ENCODE peak calls at places on chromosomes 1 and 21, in four cellular contexts. I, H, Y and V are unnamed samples.

GRCh38 chr1:161962094-161962887 is 61.4 kb downstream of the OLFML2B start:
- DNase-seq in I (no peak), H (peak), Y (peak), V (peak)

GRCh38 chr21:39381009-39381408 is 32.1 kb upstream of the HMGN1 start:
- DNase-seq in I (peak), H (no peak), Y (no peak), V (no peak)

GRCh38 chr1:98792123-98792522 is 130.6 kb downstream of the SNX7 start:
- DNase-seq in I (no peak), H (no peak), Y (peak), V (peak)

GRCh38 chr1:248863011-248863881 is 4.4 kb upstream of the ZNF692 start:
- DNase-seq in I (peak), H (peak), Y (no peak), V (no peak)

GRCh38 chr1:47211796-47212269 is 20.2 kb downstream of the TAL1 start:
- DNase-seq in I (peak), H (no peak), Y (no peak), V (no peak)

GRCh38 chr1:79117376-79117775 is 110.8 kb upstream of the ADGRL4 start:
- DNase-seq in I (no peak), H (no peak), Y (no peak), V (no peak)

GRCh38 chr1:41664861-41665640 is 180.6 kb upstream of the EDN2 start:
- DNase-seq in I (no peak), H (peak), Y (peak), V (no peak)

GRCh38 chr1:205066221-205066818 is 17.9 kb downstream of the TMEM81 start:
- DNase-seq in I (peak), H (no peak), Y (no peak), V (no peak)

GRCh38 chr1:54120018-54120697 is 32.6 kb downstream of the CDCP2 start:
- DNase-seq in I (no peak), H (no peak), Y (no peak), V (no peak)

GRCh38 chr1:22710688-22711024 is at the start of gene EPHB2:
- DNase-seq in I (peak), H (peak), Y (no peak), V (no peak)

GRCh38 chr1:213982814-213983588 is 4.8 kb upstream of the PROX1 start:
- DNase-seq in I (no peak), H (no peak), Y (no peak), V (no peak)

GRCh38 chr1:147618077-147618569 is 52.2 kb downstream of the ACP6 start:
- DNase-seq in I (no peak), H (no peak), Y (no peak), V (no peak)

GRCh38 chr1:18632711-18633427 is 2.2 kb downstream of the PAX7 start:
- DNase-seq in I (no peak), H (no peak), Y (no peak), V (no peak)

GRCh38 chr21:45612096-45613019 is 31.2 kb upstream of the PCBP3 start:
- DNase-seq in I (peak), H (peak), Y (no peak), V (peak)

GRCh38 chr1:75548721-75549480 is 62.0 kb downstream of the SLC44A5 start:
- DNase-seq in I (no peak), H (no peak), Y (no peak), V (no peak)

GRCh38 chr1:55503663-55504305 is 288.6 kb upstream of the USP24 start:
- DNase-seq in I (no peak), H (peak), Y (no peak), V (no peak)

GRCh38 chr1:192939440-192939839 is 119.7 kb downstream of the UCHL5 start:
- DNase-seq in I (no peak), H (no peak), Y (no peak), V (no peak)

DNA sequence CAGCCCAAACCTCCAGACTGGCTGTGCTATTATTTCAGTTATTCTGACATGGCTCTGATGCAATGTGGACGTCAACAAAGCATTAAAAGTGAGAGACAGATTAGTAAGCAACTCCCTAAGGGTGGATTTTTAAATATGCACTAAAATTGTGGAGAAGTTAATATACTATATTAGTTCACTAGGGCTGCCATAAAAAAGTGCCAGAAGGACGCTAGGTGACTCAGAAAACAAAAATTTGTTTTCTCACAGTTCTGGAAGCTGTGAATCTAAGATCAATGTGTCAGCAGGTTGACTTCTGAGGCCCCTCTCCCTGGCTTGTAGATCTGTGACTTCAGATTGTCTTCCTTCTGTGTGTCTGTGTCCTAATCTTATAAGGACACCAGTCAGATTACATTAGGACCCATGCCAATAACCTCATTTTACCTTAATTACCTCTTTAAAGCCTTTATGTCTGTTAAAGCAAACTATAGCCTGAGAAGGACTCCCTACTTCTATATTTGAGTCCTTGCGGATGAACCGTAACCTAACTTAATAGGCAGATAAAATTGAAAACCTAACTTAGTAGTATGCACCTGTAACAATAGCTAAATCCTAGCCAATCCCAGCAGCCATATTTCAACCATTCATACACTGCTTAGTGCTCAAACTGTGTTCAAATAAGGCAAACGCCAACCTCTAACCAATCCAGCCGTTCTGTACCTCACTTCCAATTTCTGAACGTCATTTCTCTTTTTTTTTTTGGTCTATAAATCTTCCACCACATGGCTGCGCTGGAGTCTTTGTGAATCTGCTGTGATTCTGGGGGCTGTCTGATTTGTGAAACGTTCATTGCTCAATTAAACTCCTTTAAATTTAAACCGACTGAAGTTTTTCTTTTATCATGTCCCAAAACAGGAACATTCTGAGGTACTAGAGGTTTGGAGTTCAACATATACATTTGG is 65.9 kb upstream of the BACH1 start:
- DNase-seq in I (no peak), H (peak), Y (no peak), V (peak)
- TF ChIP-seq CTCF in I (no peak), H (no peak), Y (peak), V (no peak)

DNA sequence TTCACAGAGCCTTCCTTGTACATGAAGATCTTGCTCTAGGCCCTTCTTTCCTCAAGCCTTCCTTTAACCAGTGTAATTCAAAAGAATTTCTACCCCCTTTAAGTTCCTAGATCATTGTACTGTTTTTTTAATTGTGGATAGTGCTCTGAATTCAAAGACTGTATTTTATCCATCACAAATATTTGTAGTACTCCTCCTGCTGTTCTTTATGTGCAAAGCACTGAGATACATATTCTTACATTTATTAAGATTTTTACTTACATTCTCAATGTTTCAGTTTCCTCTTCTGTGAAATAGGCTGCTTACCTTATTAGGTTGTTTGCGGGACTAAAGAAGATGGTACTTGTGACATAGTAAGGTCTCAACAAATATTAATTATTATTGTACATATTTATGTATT is 168.8 kb upstream of the PDE4B start:
- DNase-seq in I (no peak), H (no peak), Y (no peak), V (no peak)
- H3K4me3 ChIP-seq in I (no peak), H (no peak), Y (no peak), V (no peak)

GRCh38 chr1:81305997-81306452 is 494.7 kb upstream of the ADGRL2 start:
- DNase-seq in I (peak), H (peak), Y (no peak), V (no peak)
- TF ChIP-seq CTCF in I (peak), H (peak), Y (no peak), V (peak)

GRCh38 chr1:82896036-82896435 is 1095.3 kb downstream of the ADGRL2 start:
- DNase-seq in I (no peak), H (peak), Y (no peak), V (no peak)
- H3K4me3 ChIP-seq in I (no peak), H (no peak), Y (no peak), V (no peak)

GRCh38 chr1:215830221-215830620 is 263.1 kb downstream of the KCTD3 start:
- DNase-seq in I (no peak), H (no peak), Y (no peak), V (no peak)

GRCh38 chr1:215819114-215819513 is 252.0 kb downstream of the KCTD3 start:
- DNase-seq in I (no peak), H (no peak), Y (no peak), V (no peak)

DNA sequence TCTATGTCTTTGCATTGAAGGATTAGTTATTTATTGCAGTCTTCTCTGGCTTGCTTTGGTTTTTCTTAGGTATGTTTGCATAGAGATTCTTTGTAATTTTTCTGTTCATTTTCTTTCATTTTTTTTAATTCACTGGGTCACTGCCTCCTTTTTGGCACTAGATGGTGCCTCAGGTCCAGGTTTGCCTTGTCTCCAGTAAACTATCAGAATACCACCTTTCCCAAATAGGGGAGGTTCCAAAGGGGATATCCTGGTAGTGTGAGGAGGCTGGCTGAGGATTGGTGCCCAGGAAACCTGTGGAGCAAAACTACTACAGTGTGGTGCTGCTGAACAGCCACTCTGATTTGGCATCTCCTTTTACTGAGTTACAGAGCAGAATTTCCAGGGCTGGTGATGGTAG is 257.1 kb downstream of the KCTD3 start:
- DNase-seq in I (no peak), H (no peak), Y (no peak), V (no peak)
- TF ChIP-seq CTCF in I (no peak), H (peak), Y (peak), V (peak)

GRCh38 chr1:78101051-78101450 is 55.3 kb downstream of the GIPC2 start:
- DNase-seq in I (no peak), H (no peak), Y (no peak), V (no peak)

GRCh38 chr1:78102082-78102481 is 56.3 kb downstream of the GIPC2 start:
- DNase-seq in I (no peak), H (peak), Y (peak), V (peak)

GRCh38 chr1:78102916-78103315 is 57.1 kb downstream of the GIPC2 start:
- DNase-seq in I (no peak), H (no peak), Y (no peak), V (no peak)

GRCh38 chr1:78101514-78101913 is 55.7 kb downstream of the GIPC2 start:
- DNase-seq in I (no peak), H (peak), Y (peak), V (peak)

DNA sequence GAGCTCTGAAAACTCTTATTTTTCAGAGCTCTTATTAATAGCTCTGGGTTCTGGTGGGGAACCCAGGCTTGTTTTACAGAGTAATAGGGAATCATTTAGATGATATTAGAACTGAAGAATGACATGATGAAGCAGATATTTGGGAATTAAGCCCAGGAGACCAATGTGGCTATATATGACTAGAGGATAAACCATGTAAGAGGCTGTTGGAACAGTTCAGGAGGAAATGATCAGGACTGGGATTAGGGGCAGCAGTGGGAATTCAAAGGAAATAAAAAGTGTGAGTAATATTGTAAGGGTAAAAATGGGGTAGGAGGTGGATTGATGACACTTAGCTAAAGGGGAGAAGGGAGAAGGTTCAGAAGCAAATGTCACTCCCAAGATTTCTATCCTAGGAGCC is 58.6 kb downstream of the GIPC2 start:
- DNase-seq in I (no peak), H (peak), Y (no peak), V (peak)
- H3K4me3 ChIP-seq in I (no peak), H (no peak), Y (no peak), V (no peak)

GRCh38 chr1:8720347-8720746 is 97.1 kb downstream of the RERE start:
- DNase-seq in I (no peak), H (no peak), Y (no peak), V (no peak)

GRCh38 chr1:8717148-8717547 is 100.3 kb downstream of the RERE start:
- DNase-seq in I (no peak), H (no peak), Y (no peak), V (no peak)

GRCh38 chr1:8721681-8722324 is 95.6 kb downstream of the RERE start:
- DNase-seq in I (no peak), H (no peak), Y (no peak), V (no peak)

GRCh38 chr1:8716238-8716637 is 101.2 kb downstream of the RERE start:
- DNase-seq in I (no peak), H (no peak), Y (no peak), V (no peak)

DNA sequence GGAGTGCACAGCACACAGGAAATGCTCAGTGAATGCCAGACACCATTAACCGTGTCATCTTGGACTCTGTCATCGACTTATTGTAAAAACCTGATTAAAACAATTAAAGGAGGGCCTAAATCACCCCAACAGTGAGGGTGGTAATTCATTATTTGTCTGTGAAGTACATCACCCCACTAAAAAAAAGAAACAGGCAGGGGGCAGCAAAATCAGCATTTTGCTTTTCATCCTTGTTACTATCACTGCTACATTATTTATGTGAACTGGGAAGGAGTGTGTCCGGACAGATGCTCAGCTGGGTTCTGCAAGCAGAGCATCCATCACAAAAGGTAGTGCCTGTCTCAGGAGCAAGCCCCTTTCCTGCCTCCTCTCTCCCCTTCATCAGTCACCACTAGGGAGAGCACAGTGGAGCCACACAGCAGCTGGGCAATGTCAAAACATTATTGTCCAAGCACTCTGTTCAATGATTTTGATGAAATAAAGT is 98.5 kb downstream of the RERE start:
- DNase-seq in I (no peak), H (no peak), Y (no peak), V (no peak)
- TF ChIP-seq CTCF in I (peak), H (peak), Y (peak), V (no peak)

GRCh38 chr1:154222918-154223317 is 2.2 kb downstream of the UBAP2L start:
- DNase-seq in I (no peak), H (no peak), Y (no peak), V (no peak)
- H3K4me3 ChIP-seq in I (no peak), H (peak), Y (no peak), V (no peak)

GRCh38 chr1:65946960-65947359 is 154.3 kb downstream of the PDE4B start:
- DNase-seq in I (no peak), H (peak), Y (no peak), V (no peak)

GRCh38 chr1:65946376-65946775 is 153.7 kb downstream of the PDE4B start:
- DNase-seq in I (no peak), H (no peak), Y (no peak), V (no peak)

GRCh38 chr1:65949933-65950332 is 157.2 kb downstream of the PDE4B start:
- DNase-seq in I (no peak), H (no peak), Y (no peak), V (no peak)

GRCh38 chr1:65949230-65949626 is 156.5 kb downstream of the PDE4B start:
- DNase-seq in I (no peak), H (peak), Y (no peak), V (no peak)

DNA sequence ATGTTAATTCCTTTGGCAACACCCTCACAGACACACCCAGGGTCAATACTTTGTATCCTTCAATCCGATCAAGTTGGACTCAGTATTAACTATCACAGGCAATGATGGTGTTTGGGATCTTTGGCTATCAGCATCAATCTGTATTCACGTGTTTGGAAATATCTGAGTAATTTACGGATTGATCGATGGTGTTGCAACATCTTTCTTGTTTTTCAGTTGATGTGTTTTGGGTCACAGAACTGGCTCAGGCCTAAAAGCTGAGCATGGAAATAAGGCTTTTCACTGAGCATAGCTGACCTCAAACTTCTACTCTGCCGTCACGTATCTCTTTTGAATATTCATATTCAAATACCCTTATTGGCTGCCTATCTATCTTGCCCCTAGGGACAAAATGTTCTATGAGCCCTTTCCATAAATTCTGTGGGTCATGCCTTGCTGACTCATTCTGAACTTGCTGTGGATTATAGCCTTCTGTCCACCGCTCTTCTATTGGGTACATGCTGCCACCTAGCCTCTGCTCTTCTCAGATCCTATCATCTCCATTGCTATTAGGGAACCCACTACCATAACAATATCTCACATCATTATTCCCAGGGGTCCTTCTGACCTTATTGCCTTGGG is 156.0 kb downstream of the PDE4B start:
- DNase-seq in I (peak), H (peak), Y (no peak), V (no peak)
- TF ChIP-seq CTCF in I (peak), H (peak), Y (peak), V (peak)